ENCODE peak calls at places on chromosomes 16 and 17, in five cellular contexts. U, P, V, J and M are unnamed samples.

GRCh38 chr16:23663918-23664317 is 14.8 kb upstream of the PLK1 start:
- DNase-seq in U (no peak), P (no peak), V (no peak), J (no peak), M (no peak)

GRCh38 chr17:20206591-20206990 is 197.4 kb downstream of the SPECC1 start:
- DNase-seq in U (no peak), P (no peak), V (no peak), J (no peak), M (no peak)

GRCh38 chr17:80877095-80877828 is 114.4 kb upstream of the CHMP6 start:
- DNase-seq in U (no peak), P (peak), V (peak), J (no peak), M (no peak)

GRCh38 chr17:45675012-45675411 is 109.1 kb upstream of the CRHR1 start:
- DNase-seq in U (peak), P (no peak), V (no peak), J (no peak), M (no peak)

GRCh38 chr17:10075919-10076318 is 122.5 kb downstream of the GAS7 start:
- DNase-seq in U (no peak), P (no peak), V (no peak), J (no peak), M (no peak)

GRCh38 chr17:69218986-69219385 is 9.6 kb downstream of the ABCA10 start:
- DNase-seq in U (no peak), P (no peak), V (no peak), J (no peak), M (no peak)

GRCh38 chr17:14717849-14718248 is 417.0 kb downstream of the HS3ST3B1 start:
- DNase-seq in U (no peak), P (no peak), V (no peak), J (no peak), M (no peak)

GRCh38 chr16:57094911-57095310 is 2.5 kb downstream of the CPNE2 start:
- DNase-seq in U (no peak), P (no peak), V (no peak), J (no peak), M (no peak)

GRCh38 chr16:9545500-9546437 is 454.3 kb downstream of the HAPSTR1 start:
- DNase-seq in U (no peak), P (no peak), V (no peak), J (no peak), M (no peak)

GRCh38 chr17:61837175-61838051 is 25.9 kb downstream of the BRIP1 start:
- DNase-seq in U (peak), P (peak), V (peak), J (no peak), M (peak)

GRCh38 chr17:59375858-59376257 is 44.4 kb downstream of the YPEL2 start:
- DNase-seq in U (no peak), P (no peak), V (no peak), J (no peak), M (no peak)

GRCh38 chr16:88672776-88673175 is 9.9 kb upstream of the MVD start:
- DNase-seq in U (peak), P (no peak), V (no peak), J (no peak), M (peak)

GRCh38 chr17:41910701-41911391 is 7.9 kb downstream of the ACLY start:
- DNase-seq in U (no peak), P (no peak), V (no peak), J (no peak), M (no peak)

GRCh38 chr17:57943645-57944044 is 11.6 kb downstream of the CUEDC1 start:
- DNase-seq in U (no peak), P (no peak), V (no peak), J (no peak), M (no peak)

GRCh38 chr17:41060052-41060604 is at the start of gene KRTAP2-3:
- DNase-seq in U (no peak), P (no peak), V (no peak), J (no peak), M (no peak)

GRCh38 chr16:979859-980594 is 1.5 kb upstream of the SOX8 start:
- DNase-seq in U (no peak), P (no peak), V (no peak), J (no peak), M (no peak)